ENCODE peak calls at places on chromosomes 12 and 14, in six cellular contexts. L is RWPE1; J is stimulated activated CD8-positive, alpha-beta memory T cell treated with anti-CD3 and anti-CD28 coated beads, Interleukin-4, amount 100 ng/mL, for 1 hour; N is stimulated activated naive CD4-positive, alpha-beta T cell treated with Interleukin-2 at 50 U/mL for 16 hours; V is CD8-positive, alpha-beta memory T cell; M is ovary. G is an unnamed sample.

GRCh38 chr14:77148510-77149231 is 7.1 kb upstream of the ZDHHC22 start:
- DNase-seq in L (no peak), J (no peak), V (no peak), N (no peak), M (no peak), G (no peak)

GRCh38 chr12:82411561-82412230 is 53.4 kb downstream of the METTL25 start:
- DNase-seq in L (no peak), V (no peak), J (no peak), N (no peak), M (no peak), G (no peak)

GRCh38 chr12:7450667-7451066 is 6.7 kb upstream of the CD163L1 start:
- DNase-seq in L (peak), J (no peak), N (no peak), V (no peak), M (no peak), G (no peak)

GRCh38 chr12:52418576-52419110 is 12.5 kb upstream of the KRT82 start:
- DNase-seq in J (no peak), M (no peak), L (no peak), V (no peak), N (no peak), G (no peak)

GRCh38 chr14:100739306-100739705 is 12.6 kb downstream of the DLK1 start:
- DNase-seq in N (no peak), J (no peak), V (no peak), M (peak), L (no peak), G (no peak)

GRCh38 chr12:70826156-70826555 is 94.4 kb downstream of the PTPRR start:
- DNase-seq in N (no peak), J (no peak), M (no peak), V (no peak), L (no peak), G (no peak)

GRCh38 chr12:113003631-113004030 is 25.3 kb downstream of the OAS2 start:
- DNase-seq in V (no peak), J (no peak), M (no peak), N (no peak), L (no peak), G (no peak)

GRCh38 chr12:111413442-111414086 is 7.8 kb downstream of the SH2B3 start:
- DNase-seq in V (no peak), N (no peak), M (no peak), J (no peak), L (no peak), G (peak)